ENCODE peak calls at places on chromosomes 12 and 14, in four cellular contexts. B is mesenchymal stem cell; Z is transverse colon; D is CD4-positive, CD25-positive, alpha-beta regulatory T cell. N is an unnamed sample. For H3K4me1 and H3K27me3, the result is how much of the 10 kb centered on the place peaks cover.

GRCh38 chr14:76695263-76695920 is 65.9 kb upstream of the VASH1 start:
- DNase-seq in B (no peak), Z (no peak), D (no peak), N (no peak)

GRCh38 chr12:17030338-17030737 is 424.4 kb upstream of the LMO3 start:
- DNase-seq in B (no peak), Z (no peak), D (no peak), N (no peak)

GRCh38 chr14:100783630-100784321 is 42.1 kb upstream of the MEG3 start:
- DNase-seq in B (no peak), Z (no peak), D (no peak), N (peak)

GRCh38 chr12:54208591-54208990 is 19.8 kb upstream of the SMUG1 start:
- DNase-seq in B (no peak), Z (no peak), D (no peak), N (peak)

GRCh38 chr12:121383601-121384019 is 16.3 kb upstream of the RNF34 start:
- DNase-seq in B (no peak), Z (no peak), D (no peak), N (no peak)

GRCh38 chr12:66065623-66066022 is 64.9 kb downstream of the LLPH start:
- DNase-seq in B (peak), Z (no peak), D (no peak), N (no peak)

GRCh38 chr14:34086358-34086757 is 135.5 kb upstream of the EGLN3 start:
- DNase-seq in B (no peak), Z (no peak), D (no peak), N (no peak)

GRCh38 chr12:6333566-6333965 is 8.3 kb downstream of the TNFRSF1A start:
- DNase-seq in B (peak), Z (no peak), D (no peak), N (no peak)

GRCh38 chr12:14424545-14424944 is 59.1 kb downstream of the ATF7IP start:
- DNase-seq in B (no peak), Z (no peak), D (no peak), N (no peak)

GRCh38 chr12:9001233-9001632 is 11.9 kb downstream of the KLRG1 start:
- DNase-seq in B (no peak), Z (no peak), D (no peak), N (no peak)

GRCh38 chr12:13106666-13107065 is 3.2 kb upstream of the GSG1 start:
- DNase-seq in B (no peak), Z (no peak), D (no peak), N (no peak)

GRCh38 chr14:88542857-88543795 is 11.7 kb downstream of the PTPN21 start:
- DNase-seq in B (no peak), Z (peak), D (no peak), N (no peak)

GRCh38 chr12:130873825-130874224 is 2.0 kb downstream of the RAN start:
- DNase-seq in B (no peak), Z (no peak), D (no peak), N (no peak)

GRCh38 chr14:104394606-104394910 is 185.0 kb upstream of the C14orf180 start:
- DNase-seq in B (no peak), Z (no peak), D (no peak), N (no peak)

GRCh38 chr12:17992002-17992656 is 97.9 kb downstream of the RERGL start:
- DNase-seq in B (peak), Z (no peak), D (no peak), N (no peak)

GRCh38 chr14:103393687-103394626 is 8.7 kb downstream of the MARK3 start:
- DNase-seq in B (peak), Z (no peak), D (peak), N (peak)

GRCh38 chr12:118061876-118062791 is 1.2 kb upstream of the WSB2 start:
- DNase-seq in B (peak), Z (peak), D (no peak), N (peak)
- H3K4me1 ChIP-seq in B (under half), Z (half or more), D (under half), N (under half)

DNA sequence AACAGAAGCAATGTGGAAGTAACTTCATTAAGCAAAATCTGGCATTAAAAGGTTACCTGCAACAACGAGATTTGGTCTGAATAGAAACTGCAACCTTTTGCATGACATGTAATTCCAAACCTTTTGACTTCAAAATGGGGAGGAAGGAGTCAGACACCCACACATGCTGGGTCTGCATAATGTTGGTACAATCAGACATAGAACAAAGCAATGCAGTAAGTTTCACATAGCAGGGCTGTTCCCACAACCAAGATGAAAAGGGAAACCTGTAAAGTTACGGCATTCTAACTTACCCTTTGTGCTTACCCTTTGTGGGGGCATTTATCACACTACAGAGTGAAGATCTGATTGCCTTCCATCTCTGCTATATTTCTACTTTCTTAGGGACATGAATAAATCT is 10.1 kb upstream of the SLC35F4 start:
- DNase-seq in B (no peak), Z (no peak), D (no peak), N (no peak)
- H3K27me3 ChIP-seq in B (under half), Z (under half), D (under half), N (under half)

GRCh38 chr12:47824629-47825028 is 4.9 kb upstream of the HDAC7 start:
- DNase-seq in B (no peak), Z (no peak), D (no peak), N (no peak)
- H3K4me1 ChIP-seq in B (under half), Z (half or more), D (half or more), N (half or more)

GRCh38 chr12:96399919-96400630 is at the start of gene CDK17:
- DNase-seq in B (peak), Z (peak), D (peak), N (peak)

GRCh38 chr12:96397756-96398421 is 2.4 kb downstream of the CDK17 start:
- DNase-seq in B (no peak), Z (no peak), D (no peak), N (no peak)

GRCh38 chr12:96400631-96401060 is 407 bp upstream of the CDK17 start:
- DNase-seq in B (peak), Z (no peak), D (no peak), N (no peak)

GRCh38 chr12:96398422-96399080 is 1.7 kb downstream of the CDK17 start:
- DNase-seq in B (peak), Z (no peak), D (peak), N (no peak)

GRCh38 chr12:96399081-96399918 is 939 bp downstream of the CDK17 start:
- DNase-seq in B (peak), Z (peak), D (peak), N (peak)
- H3K27me3 ChIP-seq in B (under half), Z (under half), D (under half), N (under half)

GRCh38 chr14:95536036-95536577 is 1.3 kb downstream of the GLRX5 start:
- DNase-seq in B (no peak), Z (no peak), D (no peak), N (no peak)

GRCh38 chr14:95535226-95536021 is 574 bp downstream of the GLRX5 start:
- DNase-seq in B (peak), Z (no peak), D (no peak), N (peak)

GRCh38 chr14:95534299-95535225 is at the start of gene GLRX5:
- DNase-seq in B (peak), Z (peak), D (peak), N (peak)

GRCh38 chr14:95533391-95533821 is 1.4 kb upstream of the GLRX5 start:
- DNase-seq in B (peak), Z (no peak), D (no peak), N (no peak)

DNA sequence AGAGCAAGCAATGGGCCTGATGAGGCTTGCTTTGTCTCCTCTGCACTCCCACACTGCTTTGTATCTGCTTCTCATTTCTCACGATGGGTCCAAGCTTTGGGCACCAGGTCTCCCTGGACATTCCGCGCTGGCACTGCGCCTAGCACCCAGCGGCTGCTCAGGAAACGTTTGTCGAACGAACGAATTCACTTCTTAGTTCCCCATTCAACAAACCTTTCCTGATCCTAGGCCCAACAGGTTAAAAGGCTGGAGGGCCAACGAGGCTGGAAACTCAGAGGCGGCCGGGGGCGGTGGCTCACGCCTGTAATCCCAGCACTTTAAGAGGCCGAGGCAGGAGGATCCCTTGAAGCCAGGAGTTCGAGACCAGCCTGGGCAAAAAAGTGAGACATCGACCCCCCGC is 1.0 kb upstream of the GLRX5 start:
- DNase-seq in B (no peak), Z (no peak), D (no peak), N (no peak)
- H3K4me1 ChIP-seq in B (under half), Z (half or more), D (half or more), N (half or more)

GRCh38 chr12:59873136-59873535 is 277.3 kb downstream of the SLC16A7 start:
- DNase-seq in B (no peak), Z (no peak), D (no peak), N (no peak)

GRCh38 chr12:59871779-59872178 is 275.9 kb downstream of the SLC16A7 start:
- DNase-seq in B (no peak), Z (no peak), D (no peak), N (no peak)

DNA sequence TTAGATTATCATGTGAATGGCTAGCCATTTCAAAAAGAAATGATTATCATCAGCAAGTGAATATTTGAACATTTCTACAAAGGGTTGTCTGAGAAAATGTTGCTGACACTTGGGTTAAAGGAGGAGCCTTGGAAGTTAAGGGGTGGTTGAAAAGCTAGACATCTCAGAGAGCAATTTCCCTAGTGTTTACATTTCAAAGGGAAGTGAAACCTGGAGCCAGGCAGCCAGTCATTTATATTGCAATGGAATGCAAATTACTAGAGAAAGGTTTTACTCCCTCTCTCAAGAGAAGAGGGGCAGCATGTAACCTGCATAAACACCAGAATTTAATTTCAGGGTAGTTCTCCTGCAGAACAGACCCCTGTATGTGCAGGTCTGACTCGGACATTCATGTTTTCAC is 279.0 kb downstream of the SLC16A7 start:
- DNase-seq in B (no peak), Z (no peak), D (no peak), N (no peak)
- H3K27me3 ChIP-seq in B (under half), Z (under half), D (under half), N (under half)

GRCh38 chr12:47214001-47214619 is 134.4 kb upstream of the AMIGO2 start:
- DNase-seq in B (no peak), Z (no peak), D (no peak), N (no peak)
- H3K4me1 ChIP-seq in B (under half), Z (under half), D (half or more), N (under half)

N was measured in heart left ventricle.